ENCODE peak calls at places on chromosomes 5 and 9, in four cellular contexts. One of them, this sample, is unnamed.
A peak's percentile ranks its signal among the peaks of the same experiment; 100 is the strongest.

GRCh38 chr5:22852807-22853670 is at the start of gene CDH12:
- DNase-seq in GM12878: no peak
- DNase-seq in K562: no peak
- DNase-seq in HepG2: no peak
- DNase-seq in this sample: peak; percentile 67

GRCh38 chr5:39178171-39178570 is 41.2 kb downstream of the FYB1 start:
- DNase-seq in GM12878: no peak
- DNase-seq in HepG2: no peak
- DNase-seq in K562: no peak
- DNase-seq in this sample: no peak

GRCh38 chr5:157217289-157218024 is 36.8 kb downstream of the ITK start:
- DNase-seq in GM12878: no peak
- DNase-seq in K562: no peak
- DNase-seq in HepG2: no peak
- DNase-seq in this sample: no peak

GRCh38 chr9:94870793-94871558 is 144.5 kb downstream of the AOPEP start:
- DNase-seq in HepG2: no peak
- DNase-seq in GM12878: no peak
- DNase-seq in K562: no peak
- DNase-seq in this sample: no peak

GRCh38 chr5:128782446-128782845 is 182.8 kb upstream of the SLC27A6 start:
- DNase-seq in K562: no peak
- DNase-seq in HepG2: no peak
- DNase-seq in GM12878: no peak
- DNase-seq in this sample: no peak

GRCh38 chr9:123616707-123617106 is 260.7 kb downstream of the CRB2 start:
- DNase-seq in HepG2: no peak
- DNase-seq in GM12878: no peak
- DNase-seq in K562: no peak
- DNase-seq in this sample: no peak

GRCh38 chr9:92333288-92333634 is 7.5 kb downstream of the CENPP start:
- DNase-seq in GM12878: no peak
- DNase-seq in K562: no peak
- DNase-seq in HepG2: no peak
- DNase-seq in this sample: no peak

GRCh38 chr9:107750741-107751521 is 261.4 kb upstream of the KLF4 start:
- DNase-seq in HepG2: peak; percentile 13
- DNase-seq in K562: no peak
- DNase-seq in GM12878: no peak
- DNase-seq in this sample: no peak

GRCh38 chr9:89712285-89712684 is 107.5 kb downstream of the GADD45G start:
- DNase-seq in HepG2: no peak
- DNase-seq in GM12878: no peak
- DNase-seq in K562: no peak
- DNase-seq in this sample: no peak

GRCh38 chr9:93126825-93127368 is 7.2 kb downstream of the NINJ1 start:
- DNase-seq in HepG2: peak; percentile 88
- DNase-seq in K562: no peak
- DNase-seq in GM12878: no peak
- DNase-seq in this sample: no peak

GRCh38 chr5:44809215-44809955 is 638 bp downstream of the MRPS30 start:
- DNase-seq in GM12878: no peak
- DNase-seq in K562: peak; percentile 56
- DNase-seq in HepG2: peak; percentile 70
- DNase-seq in this sample: peak; percentile 37

GRCh38 chr5:158943057-158943456 is 156.7 kb downstream of the EBF1 start:
- DNase-seq in GM12878: no peak
- DNase-seq in K562: no peak
- DNase-seq in HepG2: peak; percentile 18
- DNase-seq in this sample: no peak

GRCh38 chr9:27676827-27677226 is 103.5 kb upstream of the C9orf72 start:
- DNase-seq in HepG2: no peak
- DNase-seq in K562: no peak
- DNase-seq in GM12878: no peak
- DNase-seq in this sample: no peak

GRCh38 chr5:142568271-142568995 is 117.5 kb downstream of the FGF1 start:
- DNase-seq in HepG2: no peak
- DNase-seq in GM12878: no peak
- DNase-seq in K562: no peak
- DNase-seq in this sample: no peak

GRCh38 chr9:71323357-71323756 is 201.9 kb upstream of the TRPM3 start:
- DNase-seq in K562: no peak
- DNase-seq in GM12878: no peak
- DNase-seq in HepG2: no peak
- DNase-seq in this sample: no peak

GRCh38 chr5:181088289-181088688 is 42.7 kb downstream of the OR2V1 start:
- DNase-seq in HepG2: no peak
- DNase-seq in K562: peak; percentile 75
- DNase-seq in GM12878: no peak
- DNase-seq in this sample: peak; percentile 76

GRCh38 chr5:37501152-37501551 is 122.0 kb downstream of the WDR70 start:
- DNase-seq in GM12878: no peak
- DNase-seq in HepG2: peak; percentile 3
- DNase-seq in K562: no peak
- DNase-seq in this sample: no peak

GRCh38 chr5:56873056-56873455 is 36.3 kb upstream of the SETD9 start:
- DNase-seq in GM12878: no peak
- DNase-seq in K562: no peak
- DNase-seq in HepG2: no peak
- DNase-seq in this sample: no peak

GRCh38 chr9:103210607-103211006 is 215.5 kb downstream of the CYLC2 start:
- DNase-seq in HepG2: no peak
- DNase-seq in K562: no peak
- DNase-seq in GM12878: no peak
- DNase-seq in this sample: no peak

GRCh38 chr5:149605998-149606721 is 24.9 kb downstream of the ARHGEF37 start:
- DNase-seq in K562: peak; percentile 83
- DNase-seq in GM12878: peak; percentile 81
- DNase-seq in HepG2: no peak
- DNase-seq in this sample: no peak

GRCh38 chr9:123434619-123435240 is 78.7 kb downstream of the CRB2 start:
- DNase-seq in HepG2: peak; percentile 12
- DNase-seq in GM12878: no peak
- DNase-seq in K562: peak; percentile 66
- DNase-seq in this sample: peak; percentile 54

GRCh38 chr9:36074870-36075532 is 38.3 kb downstream of the RECK start:
- DNase-seq in HepG2: peak; percentile 17
- DNase-seq in K562: no peak
- DNase-seq in GM12878: no peak
- DNase-seq in this sample: no peak

GRCh38 chr5:143128412-143129071 is 274.9 kb downstream of the NR3C1 start:
- DNase-seq in GM12878: no peak
- DNase-seq in K562: no peak
- DNase-seq in HepG2: no peak
- DNase-seq in this sample: peak; percentile 46

GRCh38 chr5:1867815-1868143 is 14.9 kb downstream of the IRX4 start:
- DNase-seq in K562: no peak
- DNase-seq in HepG2: no peak
- DNase-seq in GM12878: no peak
- DNase-seq in this sample: no peak

GRCh38 chr5:111984044-111984443 is 227.1 kb upstream of the NREP start:
- DNase-seq in K562: no peak
- DNase-seq in GM12878: no peak
- DNase-seq in HepG2: no peak
- DNase-seq in this sample: no peak

GRCh38 chr9:116151966-116152381 is 1.6 kb upstream of the PAPPA start:
- DNase-seq in K562: no peak
- DNase-seq in HepG2: no peak
- DNase-seq in GM12878: no peak
- DNase-seq in this sample: no peak

GRCh38 chr5:153404747-153405146 is 85.7 kb upstream of the GRIA1 start:
- DNase-seq in K562: no peak
- DNase-seq in GM12878: no peak
- DNase-seq in HepG2: no peak
- DNase-seq in this sample: no peak

GRCh38 chr5:59275537-59276276 is 617.8 kb downstream of the PDE4D start:
- DNase-seq in HepG2: no peak
- DNase-seq in GM12878: no peak
- DNase-seq in K562: no peak
- DNase-seq in this sample: peak; percentile 62

GRCh38 chr9:99748251-99748650 is 73.4 kb upstream of the NR4A3 start:
- DNase-seq in HepG2: no peak
- DNase-seq in K562: no peak
- DNase-seq in GM12878: no peak
- DNase-seq in this sample: no peak

GRCh38 chr9:133162802-133163558 is 734 bp downstream of the GBGT1 start:
- DNase-seq in HepG2: no peak
- DNase-seq in GM12878: no peak
- DNase-seq in K562: no peak
- DNase-seq in this sample: no peak

GRCh38 chr5:151434570-151435237 is 12.7 kb upstream of the SLC36A1 start:
- DNase-seq in K562: no peak
- DNase-seq in HepG2: no peak
- DNase-seq in GM12878: no peak
- DNase-seq in this sample: no peak

GRCh38 chr5:154654484-154655375 is 100.4 kb upstream of the LARP1 start:
- DNase-seq in K562: peak; percentile 32
- DNase-seq in GM12878: no peak
- DNase-seq in HepG2: no peak
- DNase-seq in this sample: no peak

GRCh38 chr5:63555874-63556273 is 406.4 kb downstream of the HTR1A start:
- DNase-seq in K562: no peak
- DNase-seq in HepG2: no peak
- DNase-seq in GM12878: no peak
- DNase-seq in this sample: no peak

GRCh38 chr5:81761970-81762369 is 11.1 kb upstream of the SSBP2 start:
- DNase-seq in HepG2: no peak
- DNase-seq in GM12878: no peak
- DNase-seq in K562: no peak
- DNase-seq in this sample: no peak

GRCh38 chr9:95508968-95509850 is 7.6 kb downstream of the PTCH1 start:
- DNase-seq in GM12878: peak; percentile 56
- DNase-seq in HepG2: peak; percentile 73
- DNase-seq in K562: peak; percentile 77
- DNase-seq in this sample: peak; percentile 72

DNA sequence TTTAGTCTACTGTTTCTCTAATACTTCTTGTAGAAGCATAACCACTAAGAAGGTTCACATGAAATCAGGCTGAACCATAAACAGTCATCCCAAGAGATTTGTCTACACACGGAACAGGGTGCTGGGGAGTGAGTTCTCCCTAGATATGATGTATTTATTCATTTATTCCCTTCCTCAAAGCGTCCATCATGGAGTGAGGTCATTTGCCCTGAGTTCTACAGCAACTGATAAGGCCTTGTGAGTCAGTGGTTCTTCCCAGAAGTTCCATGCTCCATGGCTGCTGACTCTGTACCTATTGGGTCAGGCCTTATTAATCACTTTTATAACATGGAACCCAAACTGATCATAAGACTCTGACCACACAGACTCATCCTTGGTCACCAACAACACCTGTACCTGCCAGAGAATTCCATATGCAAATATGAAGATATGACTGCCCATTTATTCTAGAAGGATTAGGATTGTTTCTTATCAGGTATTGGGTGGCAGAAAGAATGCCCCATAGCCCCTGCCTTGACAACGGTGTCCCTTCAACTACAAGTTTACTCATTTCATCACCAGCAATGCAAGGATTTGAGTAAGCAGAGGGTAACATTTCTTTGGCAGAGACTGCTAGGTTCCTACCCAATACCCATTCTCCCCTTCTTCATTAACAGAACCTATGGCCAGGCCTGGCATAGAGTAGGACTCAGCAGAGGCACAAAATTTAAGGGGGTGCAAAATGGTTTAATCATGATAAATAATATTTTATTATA is 118.1 kb downstream of the LHFPL2 start:
- DNase-seq in GM12878: no peak
- DNase-seq in K562: peak; percentile 55
- DNase-seq in HepG2: no peak
- DNase-seq in this sample: no peak
- TF ChIP-seq SP1 in GM12878: no peak
- TF ChIP-seq SP1 in K562: no peak
- TF ChIP-seq SP1 in HepG2: no peak
- TF ChIP-seq SP1 in this sample: no peak

GRCh38 chr5:116709082-116709481 is 134.5 kb upstream of the SEMA6A start:
- DNase-seq in HepG2: no peak
- DNase-seq in GM12878: peak; percentile 60
- DNase-seq in K562: no peak
- DNase-seq in this sample: no peak
- TF ChIP-seq BHLHE40 in HepG2: no peak
- TF ChIP-seq BHLHE40 in GM12878: no peak
- TF ChIP-seq BHLHE40 in K562: no peak
- TF ChIP-seq BHLHE40 in this sample: no peak

DNA sequence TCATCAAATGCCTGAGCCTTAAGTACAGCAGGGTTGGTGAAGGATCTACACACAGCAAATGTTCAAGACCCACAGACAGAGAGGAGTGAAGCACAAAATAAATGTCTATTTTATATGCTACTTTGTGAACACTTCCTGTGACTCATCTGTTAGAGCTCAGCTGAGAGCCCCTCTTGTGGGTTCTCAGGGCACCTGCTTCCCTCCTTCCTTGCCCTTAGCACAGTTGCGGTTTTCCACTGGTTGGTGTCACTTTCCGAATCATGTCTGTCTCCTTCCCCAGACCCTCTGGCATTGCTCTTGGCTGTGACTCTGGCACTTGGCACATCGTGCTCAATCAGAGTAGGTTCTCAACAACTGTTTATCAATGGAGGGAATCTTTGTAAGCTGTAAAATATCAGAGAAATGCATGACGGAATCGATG is 128.5 kb upstream of the STC2 start:
- DNase-seq in GM12878: no peak
- DNase-seq in K562: no peak
- DNase-seq in HepG2: no peak
- DNase-seq in this sample: no peak
- TF ChIP-seq FOXK2 in GM12878: no peak
- TF ChIP-seq FOXK2 in K562: no peak
- TF ChIP-seq FOXK2 in HepG2: no peak
- TF ChIP-seq FOXK2 in this sample: no peak

DNA sequence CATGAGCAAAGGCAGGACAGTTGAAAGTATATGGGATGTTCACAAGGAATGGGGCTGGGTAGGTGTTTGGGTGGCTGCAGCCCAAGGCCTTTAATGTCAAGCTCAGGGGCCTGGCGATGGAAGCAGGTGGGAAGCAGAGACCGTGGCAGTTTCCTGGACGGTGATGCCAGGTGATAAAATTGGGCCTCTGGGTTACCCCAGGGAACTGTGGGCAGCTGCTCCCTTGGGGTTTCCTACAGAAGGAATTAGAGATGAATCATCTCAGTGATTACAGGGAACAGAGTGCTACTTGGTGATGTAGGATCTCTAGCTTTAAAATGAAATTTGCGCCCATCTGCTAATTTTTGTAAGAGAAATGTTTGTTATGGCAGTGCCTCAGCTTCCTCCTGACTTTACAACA is 39.2 kb downstream of the TSTD2 start:
- DNase-seq in HepG2: no peak
- DNase-seq in GM12878: no peak
- DNase-seq in K562: no peak
- DNase-seq in this sample: no peak
- TF ChIP-seq SP1 in HepG2: no peak
- TF ChIP-seq SP1 in GM12878: no peak
- TF ChIP-seq SP1 in K562: no peak
- TF ChIP-seq SP1 in this sample: no peak

GRCh38 chr5:74199005-74199404 is 441.5 kb downstream of the ENC1 start:
- DNase-seq in K562: no peak
- DNase-seq in GM12878: no peak
- DNase-seq in HepG2: no peak
- DNase-seq in this sample: no peak
- TF ChIP-seq BHLHE40 in K562: no peak
- TF ChIP-seq BHLHE40 in GM12878: no peak
- TF ChIP-seq BHLHE40 in HepG2: no peak
- TF ChIP-seq BHLHE40 in this sample: no peak

This sample was measured in HEK293T.